ENCODE peak calls at places on chromosomes 1 and 21, in eight cellular contexts. G is stimulated activated CD8-positive, alpha-beta memory T cell treated with anti-CD3 and anti-CD28 coated beads, Interleukin-7, amount 100 ng/mL, for 4 hours; P is GM12865; M is M059J; R is stomach; N is NAMALWA; H is Right ventricle myocardium inferior; C is SHP77. S is an unnamed sample.

GRCh38 chr1:109530457-109531204 is 9.0 kb upstream of the GPR61 start:
- DNase-seq in P (no peak), N (no peak), C (peak; percentile 73), R (no peak), M (no peak), G (no peak), H (no peak), S (no peak)

GRCh38 chr1:203290261-203291089 is 14.8 kb upstream of the BTG2 start:
- DNase-seq in R (peak; percentile 99), P (peak; percentile 96), C (peak; percentile 97), N (peak; percentile 97), M (peak; percentile 50), H (peak; percentile 97), G (peak; percentile 98), S (peak; percentile 98)

GRCh38 chr21:34606051-34606450 is 8.9 kb downstream of the RCAN1 start:
- DNase-seq in H (no peak), G (no peak), M (no peak), C (no peak), P (no peak), N (no peak), R (no peak), S (no peak)

GRCh38 chr1:235791532-235792060 is 75.1 kb downstream of the LYST start:
- DNase-seq in R (no peak), P (no peak), G (no peak), C (no peak), M (no peak), N (no peak), H (no peak), S (peak; percentile 38)

GRCh38 chr1:235455806-235456205 is 48.4 kb downstream of the B3GALNT2 start:
- DNase-seq in P (no peak), H (no peak), M (no peak), R (no peak), N (no peak), G (no peak), C (no peak), S (no peak)

GRCh38 chr1:156677616-156678596 is 699 bp upstream of the NES start:
- DNase-seq in G (no peak), N (peak; percentile 55), H (peak; percentile 87), R (peak; percentile 54), C (peak; percentile 87), P (peak; percentile 54), M (peak; percentile 76), S (peak; percentile 59)

GRCh38 chr1:8481650-8482380 is 163.9 kb downstream of the SLC45A1 start:
- DNase-seq in N (no peak), G (no peak), H (no peak), M (no peak), C (no peak), P (no peak), R (no peak), S (no peak)

GRCh38 chr1:5650283-5651026 is 341.8 kb downstream of the NPHP4 start:
- DNase-seq in M (no peak), P (no peak), G (no peak), R (no peak), C (no peak), N (no peak), H (no peak), S (no peak)

GRCh38 chr1:56291374-56291841 is 288.0 kb downstream of the PLPP3 start:
- DNase-seq in H (peak; percentile 76), M (no peak), P (no peak), G (no peak), N (no peak), C (no peak), R (no peak), S (no peak)

GRCh38 chr1:173315296-173315695 is 108.2 kb upstream of the TNFSF4 start:
- DNase-seq in C (no peak), P (no peak), N (no peak), R (no peak), G (no peak), H (no peak), M (no peak), S (no peak)

GRCh38 chr1:16631248-16632043 is 18.1 kb upstream of the NBPF1 start:
- DNase-seq in H (peak; percentile 81), M (no peak), C (no peak), G (no peak), R (peak; percentile 34), N (no peak), P (no peak), S (peak; percentile 28)

GRCh38 chr1:238252033-238252802 is 361.5 kb upstream of the ZP4 start:
- DNase-seq in G (no peak), P (peak; percentile 39), C (peak; percentile 65), M (peak; percentile 42), N (peak; percentile 60), H (no peak), R (peak; percentile 68), S (peak; percentile 43)

GRCh38 chr1:110235839-110236682 is 25.9 kb downstream of the KCNC4 start:
- DNase-seq in R (no peak), M (peak; percentile 94), C (no peak), P (peak; percentile 30), N (no peak), G (no peak), H (no peak), S (no peak)

GRCh38 chr1:204355913-204356312 is 3.8 kb downstream of the PLEKHA6 start:
- DNase-seq in H (no peak), P (no peak), N (no peak), C (no peak), M (no peak), R (no peak), G (no peak), S (no peak)

GRCh38 chr1:23610677-23611076 is 51.4 kb upstream of the ID3 start:
- DNase-seq in R (no peak), G (no peak), P (no peak), C (no peak), H (no peak), M (no peak), N (no peak), S (no peak)

GRCh38 chr1:181189691-181190361 is 101.3 kb downstream of the IER5 start:
- DNase-seq in H (peak; percentile 86), R (peak; percentile 82), G (peak; percentile 57), N (peak; percentile 79), P (peak; percentile 70), C (peak; percentile 8), M (peak; percentile 40), S (peak; percentile 47)

GRCh38 chr1:54171636-54172035 is 18.8 kb upstream of the CDCP2 start:
- DNase-seq in N (no peak), P (no peak), M (no peak), H (peak; percentile 42), G (no peak), R (no peak), C (no peak), S (no peak)

GRCh38 chr1:15005116-15005515 is 148.4 kb upstream of the TMEM51 start:
- DNase-seq in H (peak; percentile 46), P (no peak), N (no peak), R (no peak), C (no peak), G (no peak), M (peak; percentile 62), S (no peak)

GRCh38 chr21:44944596-44944995 is 4.8 kb downstream of the SLX9 start:
- DNase-seq in P (no peak), N (no peak), R (no peak), M (no peak), G (no peak), C (no peak), H (no peak), S (no peak)

GRCh38 chr1:161079436-161080110 is 9.8 kb downstream of the NECTIN4 start:
- DNase-seq in P (peak; percentile 37), N (no peak), M (no peak), R (no peak), C (no peak), G (no peak), H (no peak), S (no peak)

GRCh38 chr1:33914531-33914930 is 50.7 kb downstream of the HMGB4 start:
- DNase-seq in N (no peak), C (no peak), G (no peak), H (no peak), P (no peak), R (no peak), M (no peak), S (no peak)

GRCh38 chr1:171219751-171220385 is 28.4 kb upstream of the FMO1 start:
- DNase-seq in G (no peak), C (no peak), M (peak; percentile 91), H (no peak), R (no peak), N (no peak), P (no peak), S (no peak)

GRCh38 chr1:227654858-227655752 is 80.0 kb downstream of the JMJD4 start:
- DNase-seq in C (no peak), P (no peak), G (no peak), H (no peak), R (no peak), M (peak; percentile 4), N (peak; percentile 9), S (no peak)

S was measured in colonic mucosa.